ENCODE peak calls at places on chromosomes 11 and 22, in nine cellular contexts. Y is psoas muscle, B is neural progenitor cell, T is colonic mucosa, U is ovary, M is mucosa of descending colon, Z is heart right ventricle, R is HFFc6, D is AG04450. W is an unnamed sample.
A peak's percentile ranks its signal among the peaks of the same experiment; 100 is the strongest.

GRCh38 chr11:40393511-40393910 is 1065.9 kb downstream of the LRRC4C start:
- DNase-seq in Y (no peak), B (no peak), T (no peak), U (no peak), M (no peak), Z (no peak), R (no peak), D (no peak), W (no peak)

GRCh38 chr11:63904743-63905142 is 12.2 kb downstream of the RCOR2 start:
- DNase-seq in Y (no peak), B (no peak), T (no peak), U (no peak), M (no peak), Z (no peak), R (no peak), D (no peak), W (no peak)

GRCh38 chr11:13271060-13271693 is 6.4 kb upstream of the BMAL1 start:
- DNase-seq in Y (no peak), B (no peak), T (peak; percentile 71), U (no peak), M (no peak), Z (no peak), R (no peak), D (no peak), W (no peak)

GRCh38 chr11:69352715-69353325 is 58.9 kb downstream of the MYEOV start:
- DNase-seq in Y (no peak), B (no peak), T (peak; percentile 26), U (no peak), M (no peak), Z (no peak), R (peak; percentile 94), D (peak; percentile 93), W (peak; percentile 66)

GRCh38 chr22:20093437-20093836 is 13.4 kb downstream of the DGCR8 start:
- DNase-seq in Y (peak; percentile 92), B (no peak), T (no peak), U (no peak), M (peak; percentile 22), Z (peak; percentile 77), R (no peak), D (no peak), W (no peak)

GRCh38 chr11:60756307-60757032 is at the start of gene MS4A15:
- DNase-seq in Y (no peak), B (peak; percentile 55), T (no peak), U (no peak), M (no peak), Z (no peak), R (no peak), D (no peak), W (no peak)

GRCh38 chr11:62144641-62145255 is 20.9 kb downstream of the INCENP start:
- DNase-seq in Y (no peak), B (no peak), T (peak; percentile 15), U (no peak), M (no peak), Z (no peak), R (no peak), D (no peak), W (peak; percentile 83)

GRCh38 chr11:117199061-117199915 is at the start of gene TAGLN:
- DNase-seq in Y (peak; percentile 85), B (peak; percentile 84), T (peak; percentile 55), U (peak; percentile 90), M (peak; percentile 73), Z (peak; percentile 80), R (peak; percentile 94), D (peak; percentile 91), W (peak; percentile 94)

GRCh38 chr11:13486926-13487660 is 8.7 kb downstream of the PTH start:
- DNase-seq in Y (no peak), B (peak; percentile 73), T (peak; percentile 74), U (no peak), M (peak; percentile 73), Z (peak; percentile 47), R (no peak), D (no peak), W (no peak)

GRCh38 chr11:2549876-2550605 is 105.2 kb downstream of the KCNQ1 start:
- DNase-seq in Y (peak; percentile 38), B (no peak), T (no peak), U (peak; percentile 67), M (peak; percentile 44), Z (no peak), R (no peak), D (no peak), W (no peak)

GRCh38 chr11:100999756-101000155 is 129.9 kb downstream of the PGR start:
- DNase-seq in Y (no peak), B (no peak), T (no peak), U (no peak), M (no peak), Z (no peak), R (no peak), D (no peak), W (no peak)

GRCh38 chr11:101008961-101009684 is 120.5 kb downstream of the PGR start:
- DNase-seq in Y (no peak), B (no peak), T (no peak), U (no peak), M (no peak), Z (no peak), R (no peak), D (no peak), W (no peak)

DNA sequence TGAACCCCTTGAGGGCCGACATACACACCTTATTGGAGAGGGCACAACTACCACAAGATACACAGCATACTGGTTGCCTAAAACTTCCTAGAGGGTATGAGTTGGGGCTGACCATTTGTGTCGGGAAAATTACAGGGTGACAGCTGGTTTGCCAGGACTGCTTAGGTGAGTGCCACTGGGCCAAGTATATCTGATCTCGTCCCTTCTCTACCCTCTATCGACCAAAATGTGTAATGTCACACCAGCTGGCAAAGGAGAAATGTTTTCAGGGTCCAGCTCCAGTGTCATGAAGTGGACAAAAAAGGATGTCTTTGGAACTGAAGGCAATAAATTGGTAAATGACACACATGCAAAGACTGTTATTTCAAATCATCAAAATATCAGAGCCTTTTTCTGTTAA is 126.1 kb downstream of the PGR start:
- DNase-seq in Y (no peak), B (no peak), T (no peak), U (no peak), M (no peak), Z (no peak), R (no peak), D (no peak), W (no peak)
- TF ChIP-seq CTCF in Y (no peak), B (peak; percentile 9), T (no peak), U (no peak), M (no peak), Z (no peak), R (peak; percentile 31), D (peak; percentile 18), W (no peak)

GRCh38 chr11:57251037-57251436 is 14.0 kb upstream of the APLNR start:
- DNase-seq in Y (no peak), B (no peak), T (no peak), U (no peak), M (no peak), Z (no peak), R (no peak), D (no peak), W (no peak)

GRCh38 chr11:57249384-57250319 is 12.6 kb upstream of the APLNR start:
- DNase-seq in Y (peak; percentile 74), B (peak; percentile 74), T (peak; percentile 78), U (peak; percentile 29), M (peak; percentile 63), Z (peak; percentile 69), R (peak; percentile 55), D (peak; percentile 39), W (no peak)

GRCh38 chr11:57244911-57245310 is 7.9 kb upstream of the APLNR start:
- DNase-seq in Y (no peak), B (no peak), T (no peak), U (no peak), M (no peak), Z (no peak), R (no peak), D (no peak), W (no peak)

GRCh38 chr11:57251491-57252104 is 14.5 kb upstream of the APLNR start:
- DNase-seq in Y (no peak), B (no peak), T (no peak), U (no peak), M (no peak), Z (no peak), R (no peak), D (no peak), W (no peak)

GRCh38 chr11:57248780-57249383 is 11.8 kb upstream of the APLNR start:
- DNase-seq in Y (peak; percentile 83), B (peak; percentile 89), T (peak; percentile 61), U (peak; percentile 25), M (peak; percentile 63), Z (peak; percentile 78), R (peak; percentile 70), D (peak; percentile 32), W (no peak)
- TF ChIP-seq CTCF in Y (peak; percentile 59), B (peak; percentile 76), T (peak; percentile 39), U (no peak), M (peak; percentile 31), Z (peak; percentile 67), R (peak; percentile 79), D (peak; percentile 87), W (peak; percentile 59)

GRCh38 chr22:32127904-32128303 is 31.2 kb downstream of the C22orf42 start:
- DNase-seq in Y (no peak), B (peak; percentile 65), T (no peak), U (no peak), M (no peak), Z (no peak), R (no peak), D (no peak), W (peak; percentile 74)

GRCh38 chr22:32122899-32123298 is 36.2 kb downstream of the C22orf42 start:
- DNase-seq in Y (no peak), B (no peak), T (no peak), U (no peak), M (no peak), Z (no peak), R (no peak), D (no peak), W (no peak)

GRCh38 chr22:32120603-32121002 is 38.5 kb downstream of the C22orf42 start:
- DNase-seq in Y (no peak), B (no peak), T (no peak), U (no peak), M (no peak), Z (no peak), R (no peak), D (no peak), W (no peak)

GRCh38 chr22:32119568-32120235 is 39.4 kb downstream of the C22orf42 start:
- DNase-seq in Y (no peak), B (no peak), T (no peak), U (no peak), M (no peak), Z (no peak), R (no peak), D (no peak), W (no peak)

DNA sequence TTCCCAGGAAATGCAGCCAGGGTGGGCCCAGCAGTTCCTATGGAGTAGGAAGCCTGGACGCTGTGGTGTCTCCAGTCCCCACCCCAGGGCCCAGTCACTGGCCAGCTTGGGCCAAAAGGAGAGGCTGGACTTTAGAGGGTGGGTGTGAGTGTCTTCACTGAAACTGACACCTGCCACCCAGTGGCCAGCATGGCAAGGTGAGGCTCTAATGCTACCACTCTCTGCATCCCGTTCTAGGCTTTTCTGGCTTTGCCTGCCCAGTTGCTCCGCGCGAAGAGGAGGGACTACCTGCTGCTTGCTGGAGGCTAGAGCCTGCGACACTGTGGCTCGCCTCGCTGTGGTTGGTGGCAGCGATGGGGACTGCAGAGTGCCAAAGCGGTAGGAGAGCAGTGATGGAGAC is 35.4 kb downstream of the C22orf42 start:
- DNase-seq in Y (no peak), B (peak; percentile 44), T (no peak), U (no peak), M (no peak), Z (no peak), R (no peak), D (no peak), W (peak; percentile 80)
- TF ChIP-seq CTCF in Y (no peak), B (peak; percentile 34), T (no peak), U (no peak), M (no peak), Z (no peak), R (peak; percentile 14), D (no peak), W (no peak)

GRCh38 chr22:19085233-19086043 is 36.8 kb downstream of the DGCR2 start:
- DNase-seq in Y (no peak), B (no peak), T (no peak), U (no peak), M (no peak), Z (no peak), R (peak; percentile 36), D (no peak), W (no peak)
- TF ChIP-seq CTCF in Y (no peak), B (peak; percentile 10), T (no peak), U (no peak), M (no peak), Z (no peak), R (peak; percentile 63), D (peak; percentile 64), W (peak; percentile 62)

W was measured in osteocyte.